ENCODE peak calls at places on chromosomes 7 and 10, in six cellular contexts. J, I, P, E, D and Z are unnamed samples.

GRCh38 chr7:54992876-54993490 is 25.8 kb upstream of the EGFR start:
- DNase-seq in J (no peak), I (no peak), P (no peak), E (no peak), D (no peak), Z (no peak)

GRCh38 chr10:43122096-43122495 is 16.1 kb upstream of the CSGALNACT2 start:
- DNase-seq in J (no peak), I (no peak), P (no peak), E (no peak), D (no peak), Z (no peak)

GRCh38 chr10:15802375-15802949 is 57.8 kb downstream of the MINDY3 start:
- DNase-seq in J (no peak), I (no peak), P (no peak), E (no peak), D (no peak), Z (no peak)

GRCh38 chr10:86349474-86349873 is 17.1 kb downstream of the GRID1 start:
- DNase-seq in J (no peak), I (no peak), P (peak; percentile 41), E (no peak), D (no peak), Z (no peak)

GRCh38 chr10:11451640-11452260 is 159.7 kb downstream of the USP6NL start:
- DNase-seq in J (no peak), I (no peak), P (no peak), E (no peak), D (peak; percentile 50), Z (no peak)

GRCh38 chr7:139389774-139390173 is 30.1 kb downstream of the LUC7L2 start:
- DNase-seq in J (no peak), I (no peak), P (no peak), E (no peak), D (no peak), Z (no peak)

GRCh38 chr7:144439717-144440116 is 36.2 kb upstream of the NOBOX start:
- DNase-seq in J (no peak), I (no peak), P (no peak), E (no peak), D (no peak), Z (no peak)

GRCh38 chr10:3807221-3807927 is 22.4 kb upstream of the KLF6 start:
- DNase-seq in J (no peak), I (no peak), P (no peak), E (no peak), D (no peak), Z (no peak)

DNA sequence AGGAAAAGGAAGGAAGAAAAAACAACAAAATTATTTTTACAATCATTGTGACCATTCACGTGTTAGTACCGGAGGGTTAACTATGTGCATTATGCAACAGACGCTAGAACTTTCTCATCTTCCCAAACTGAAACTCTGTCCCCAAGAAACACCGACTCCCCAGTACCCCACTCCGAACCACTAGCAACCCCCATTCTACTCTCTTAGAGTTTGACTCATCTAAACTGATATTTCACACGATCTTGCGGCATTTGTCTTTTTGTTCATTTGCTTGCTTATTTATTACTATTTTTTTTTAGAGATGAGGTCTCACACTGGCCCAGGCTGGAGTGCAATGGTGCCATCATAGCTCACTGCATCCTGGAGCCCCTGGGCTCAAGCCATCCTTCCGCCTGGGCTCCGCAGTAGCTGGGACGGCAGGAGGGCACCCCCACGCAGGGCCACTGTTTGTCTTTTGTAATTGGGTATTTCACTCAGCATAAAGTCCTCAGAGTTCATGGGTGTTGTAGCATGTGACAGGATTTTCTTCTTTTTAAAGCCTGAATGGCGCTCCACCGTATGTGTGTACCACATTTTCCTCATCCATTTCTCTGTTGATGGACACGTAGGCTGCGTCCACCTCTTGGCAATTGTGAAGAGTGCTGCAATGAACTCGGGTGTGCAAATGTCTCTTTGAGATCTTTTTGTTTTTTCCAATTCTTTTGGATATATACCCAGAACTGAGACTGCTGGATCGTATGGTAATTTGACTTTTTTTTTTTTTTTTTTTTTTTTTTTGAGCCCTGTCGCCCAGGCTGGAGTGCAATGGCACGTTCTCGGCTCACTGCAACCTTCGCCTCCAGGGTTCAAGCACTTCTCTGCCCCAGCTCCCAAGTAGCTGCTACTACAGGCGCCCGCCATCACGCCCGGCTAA is 9.5 kb downstream of the MNX1 start:
- DNase-seq in J (no peak), I (no peak), P (peak; percentile 12), E (peak; percentile 26), D (no peak), Z (peak; percentile 17)
- H3K27me3 ChIP-seq in J (peaks cover 100% of the 10 kb centered on the region), I (peaks cover 78% of the 10 kb centered on the region), P (peaks cover 77% of the 10 kb centered on the region), E (peaks cover 35% of the 10 kb centered on the region), D (peaks cover 30% of the 10 kb centered on the region), Z (peaks cover 94% of the 10 kb centered on the region)

GRCh38 chr10:305034-305433 is 169.8 kb downstream of the ZMYND11 start:
- DNase-seq in J (no peak), I (no peak), P (no peak), E (no peak), D (no peak), Z (no peak)

GRCh38 chr10:307659-308058 is 172.4 kb downstream of the ZMYND11 start:
- DNase-seq in J (no peak), I (no peak), P (no peak), E (no peak), D (no peak), Z (no peak)

GRCh38 chr10:308101-308500 is 172.8 kb downstream of the ZMYND11 start:
- DNase-seq in J (no peak), I (no peak), P (no peak), E (no peak), D (no peak), Z (no peak)

GRCh38 chr10:306007-306406 is 170.8 kb downstream of the ZMYND11 start:
- DNase-seq in J (no peak), I (no peak), P (no peak), E (no peak), D (no peak), Z (no peak)

GRCh38 chr10:306654-307185 is 171.5 kb downstream of the ZMYND11 start:
- DNase-seq in J (no peak), I (no peak), P (no peak), E (no peak), D (no peak), Z (no peak)
- H3K4me3 ChIP-seq in J (no peak overlapping the region), I (no peak overlapping the region), P (no peak overlapping the region), E (no peak overlapping the region), D (no peak overlapping the region), Z (no peak overlapping the region)

GRCh38 chr7:150990416-150991186 is at the start of gene NOS3:
- DNase-seq in J (no peak), I (no peak), P (no peak), E (no peak), D (no peak), Z (no peak)

GRCh38 chr7:150986556-150986955 is 4.3 kb upstream of the NOS3 start:
- DNase-seq in J (no peak), I (no peak), P (no peak), E (no peak), D (no peak), Z (no peak)

GRCh38 chr7:150989456-150989855 is 1.4 kb upstream of the NOS3 start:
- DNase-seq in J (no peak), I (no peak), P (no peak), E (no peak), D (no peak), Z (no peak)

GRCh38 chr7:150986099-150986512 is 4.7 kb upstream of the NOS3 start:
- DNase-seq in J (peak; percentile 61), I (no peak), P (no peak), E (peak; percentile 79), D (no peak), Z (no peak)

GRCh38 chr7:150988230-150989226 is 2.3 kb upstream of the NOS3 start:
- DNase-seq in J (peak; percentile 72), I (no peak), P (no peak), E (peak; percentile 73), D (no peak), Z (peak; percentile 77)
- H3K27me3 ChIP-seq in J (no peaks in the 10 kb centered on the region), I (peaks cover 24% of the 10 kb centered on the region), P (no peaks in the 10 kb centered on the region), E (no peaks in the 10 kb centered on the region), D (no peaks in the 10 kb centered on the region), Z (no peaks in the 10 kb centered on the region)

GRCh38 chr7:22357311-22358175 is 589 bp upstream of the RAPGEF5 start:
- DNase-seq in J (no peak), I (peak; percentile 61), P (no peak), E (peak; percentile 72), D (no peak), Z (no peak)
- H3K4me3 ChIP-seq in J (peak overlapping the region; percentile 67), I (peak overlapping the region; percentile 49), P (peak overlapping the region; percentile 50), E (peak overlapping the region; percentile 25), D (peak overlapping the region; percentile 62), Z (peak overlapping the region; percentile 33)

GRCh38 chr10:101219137-101219945 is 9.9 kb downstream of the LBX1 start:
- DNase-seq in J (no peak), I (no peak), P (no peak), E (no peak), D (no peak), Z (no peak)

GRCh38 chr10:101216631-101217425 is 12.4 kb downstream of the LBX1 start:
- DNase-seq in J (no peak), I (no peak), P (no peak), E (no peak), D (no peak), Z (no peak)

GRCh38 chr10:101216207-101216607 is 13.1 kb downstream of the LBX1 start:
- DNase-seq in J (no peak), I (no peak), P (no peak), E (no peak), D (no peak), Z (no peak)

GRCh38 chr10:101218423-101219136 is 10.7 kb downstream of the LBX1 start:
- DNase-seq in J (no peak), I (no peak), P (no peak), E (no peak), D (no peak), Z (no peak)

DNA sequence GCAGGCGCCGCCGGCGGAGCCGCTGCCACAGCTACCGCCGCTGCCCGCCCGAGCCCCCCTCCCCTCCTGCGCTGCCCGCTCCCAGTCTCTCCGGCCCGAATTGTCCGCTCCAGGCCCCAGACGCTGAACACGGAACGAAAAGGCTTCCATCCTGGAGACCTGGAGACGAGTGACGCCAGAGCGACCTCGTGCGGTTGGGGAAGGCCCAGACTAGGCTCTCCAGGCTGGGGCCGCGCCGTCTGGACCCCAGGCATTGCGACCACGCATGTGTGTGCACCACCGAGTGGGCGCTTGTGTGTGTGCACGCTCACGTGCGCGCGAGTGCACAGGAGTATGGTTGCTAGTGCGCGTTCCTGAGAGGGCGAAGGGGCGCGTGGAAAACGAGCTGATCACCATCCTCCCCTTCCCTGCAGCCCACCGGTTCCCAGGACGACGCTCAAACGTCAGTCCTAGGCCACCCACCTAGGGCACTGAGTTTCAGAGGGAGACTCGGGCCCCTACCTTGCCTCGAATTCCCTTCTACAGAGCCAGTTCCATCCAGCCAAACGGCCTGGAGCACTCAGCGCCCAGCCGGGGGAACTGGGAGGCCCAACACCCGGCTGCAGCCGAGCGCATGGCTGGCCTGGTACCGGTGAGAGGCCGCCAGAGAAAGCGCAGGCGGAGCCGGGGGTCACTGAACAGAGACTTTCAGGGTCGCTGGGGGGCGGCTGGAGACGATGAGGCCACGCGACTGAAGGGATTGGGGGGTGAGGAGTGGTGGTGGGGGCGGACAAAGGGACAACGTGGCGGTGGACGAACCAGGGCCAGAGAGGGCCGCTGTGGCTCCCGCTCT is 11.6 kb downstream of the LBX1 start:
- DNase-seq in J (no peak), I (no peak), P (no peak), E (no peak), D (no peak), Z (no peak)
- H3K27me3 ChIP-seq in J (peaks cover 100% of the 10 kb centered on the region), I (peaks cover 90% of the 10 kb centered on the region), P (peaks cover 100% of the 10 kb centered on the region), E (peaks cover 86% of the 10 kb centered on the region), D (peaks cover 33% of the 10 kb centered on the region), Z (peaks cover 100% of the 10 kb centered on the region)